ENCODE peak calls at places on chromosomes 13 and 19, in six cellular contexts. One of them, this sample, is unnamed.

GRCh38 chr13:52852444-52852843 is 4.0 kb upstream of the PCDH8 start:
- DNase-seq in transverse colon: no peak
- DNase-seq in naive thymus-derived CD4-positive, alpha-beta T cell: no peak
- DNase-seq in ovary: no peak
- DNase-seq in spleen: no peak
- DNase-seq in cardiac muscle cell: no peak
- DNase-seq in this sample: no peak

GRCh38 chr13:25981060-25981459 is 70.8 kb downstream of the SHISA2 start:
- DNase-seq in transverse colon: no peak
- DNase-seq in naive thymus-derived CD4-positive, alpha-beta T cell: no peak
- DNase-seq in ovary: no peak
- DNase-seq in spleen: no peak
- DNase-seq in cardiac muscle cell: no peak
- DNase-seq in this sample: no peak

GRCh38 chr13:112103260-112103843 is 36.4 kb downstream of the SOX1 start:
- DNase-seq in transverse colon: no peak
- DNase-seq in naive thymus-derived CD4-positive, alpha-beta T cell: no peak
- DNase-seq in ovary: no peak
- DNase-seq in spleen: no peak
- DNase-seq in cardiac muscle cell: no peak
- DNase-seq in this sample: no peak

GRCh38 chr13:87123987-87124784 is 547.0 kb upstream of the SLITRK5 start:
- DNase-seq in transverse colon: no peak
- DNase-seq in naive thymus-derived CD4-positive, alpha-beta T cell: no peak
- DNase-seq in ovary: no peak
- DNase-seq in spleen: no peak
- DNase-seq in cardiac muscle cell: peak; percentile 19
- DNase-seq in this sample: no peak

GRCh38 chr13:112619730-112620639 is 32.0 kb upstream of the TUBGCP3 start:
- DNase-seq in transverse colon: no peak
- DNase-seq in naive thymus-derived CD4-positive, alpha-beta T cell: no peak
- DNase-seq in ovary: no peak
- DNase-seq in spleen: peak; percentile 30
- DNase-seq in cardiac muscle cell: peak; percentile 86
- DNase-seq in this sample: peak; percentile 60

GRCh38 chr13:77810430-77810829 is 108.2 kb downstream of the EDNRB start:
- DNase-seq in transverse colon: no peak
- DNase-seq in naive thymus-derived CD4-positive, alpha-beta T cell: no peak
- DNase-seq in ovary: no peak
- DNase-seq in spleen: no peak
- DNase-seq in cardiac muscle cell: peak; percentile 6
- DNase-seq in this sample: no peak

GRCh38 chr19:31054430-31054829 is 294.8 kb downstream of the TSHZ3 start:
- DNase-seq in transverse colon: peak; percentile 37
- DNase-seq in naive thymus-derived CD4-positive, alpha-beta T cell: no peak
- DNase-seq in ovary: no peak
- DNase-seq in spleen: peak; percentile 63
- DNase-seq in cardiac muscle cell: peak; percentile 63
- DNase-seq in this sample: no peak

GRCh38 chr13:43580280-43580679 is 206.5 kb downstream of the ENOX1 start:
- DNase-seq in transverse colon: no peak
- DNase-seq in naive thymus-derived CD4-positive, alpha-beta T cell: no peak
- DNase-seq in ovary: no peak
- DNase-seq in spleen: no peak
- DNase-seq in cardiac muscle cell: no peak
- DNase-seq in this sample: no peak

GRCh38 chr19:4493929-4494690 is 22.0 kb downstream of the HDGFL2 start:
- DNase-seq in transverse colon: no peak
- DNase-seq in naive thymus-derived CD4-positive, alpha-beta T cell: no peak
- DNase-seq in ovary: no peak
- DNase-seq in spleen: no peak
- DNase-seq in cardiac muscle cell: no peak
- DNase-seq in this sample: no peak

GRCh38 chr13:35881360-35881759 is 249.8 kb downstream of the DCLK1 start:
- DNase-seq in transverse colon: no peak
- DNase-seq in naive thymus-derived CD4-positive, alpha-beta T cell: no peak
- DNase-seq in ovary: no peak
- DNase-seq in spleen: no peak
- DNase-seq in cardiac muscle cell: no peak
- DNase-seq in this sample: no peak

GRCh38 chr13:20426766-20427448 is 98.8 kb downstream of the CRYL1 start:
- DNase-seq in transverse colon: no peak
- DNase-seq in naive thymus-derived CD4-positive, alpha-beta T cell: no peak
- DNase-seq in ovary: no peak
- DNase-seq in spleen: no peak
- DNase-seq in cardiac muscle cell: no peak
- DNase-seq in this sample: no peak

GRCh38 chr13:111557921-111558699 is 237.7 kb downstream of the TEX29 start:
- DNase-seq in transverse colon: no peak
- DNase-seq in naive thymus-derived CD4-positive, alpha-beta T cell: no peak
- DNase-seq in ovary: no peak
- DNase-seq in spleen: peak; percentile 55
- DNase-seq in cardiac muscle cell: no peak
- DNase-seq in this sample: no peak

GRCh38 chr19:47100290-47100689 is 13.3 kb downstream of the ZC3H4 start:
- DNase-seq in transverse colon: no peak
- DNase-seq in naive thymus-derived CD4-positive, alpha-beta T cell: no peak
- DNase-seq in ovary: no peak
- DNase-seq in spleen: peak; percentile 4
- DNase-seq in cardiac muscle cell: no peak
- DNase-seq in this sample: no peak

GRCh38 chr13:109900320-109900719 is 113.9 kb upstream of the IRS2 start:
- DNase-seq in transverse colon: no peak
- DNase-seq in naive thymus-derived CD4-positive, alpha-beta T cell: no peak
- DNase-seq in ovary: no peak
- DNase-seq in spleen: no peak
- DNase-seq in cardiac muscle cell: no peak
- DNase-seq in this sample: no peak

GRCh38 chr19:11349171-11349570 is 2.9 kb downstream of the CCDC159 start:
- DNase-seq in transverse colon: no peak
- DNase-seq in naive thymus-derived CD4-positive, alpha-beta T cell: no peak
- DNase-seq in ovary: no peak
- DNase-seq in spleen: no peak
- DNase-seq in cardiac muscle cell: no peak
- DNase-seq in this sample: no peak

GRCh38 chr13:25752957-25753540 is 298.8 kb downstream of the SHISA2 start:
- DNase-seq in transverse colon: peak; percentile 35
- DNase-seq in naive thymus-derived CD4-positive, alpha-beta T cell: no peak
- DNase-seq in ovary: no peak
- DNase-seq in spleen: no peak
- DNase-seq in cardiac muscle cell: no peak
- DNase-seq in this sample: no peak

GRCh38 chr13:30679483-30680330 is 55.6 kb upstream of the ALOX5AP start:
- DNase-seq in transverse colon: no peak
- DNase-seq in naive thymus-derived CD4-positive, alpha-beta T cell: peak; percentile 23
- DNase-seq in ovary: no peak
- DNase-seq in spleen: no peak
- DNase-seq in cardiac muscle cell: peak; percentile 54
- DNase-seq in this sample: no peak

GRCh38 chr13:97001641-97002040 is 7.4 kb upstream of the OXGR1 start:
- DNase-seq in transverse colon: peak; percentile 17
- DNase-seq in naive thymus-derived CD4-positive, alpha-beta T cell: no peak
- DNase-seq in ovary: no peak
- DNase-seq in spleen: no peak
- DNase-seq in cardiac muscle cell: no peak
- DNase-seq in this sample: no peak

GRCh38 chr19:2491130-2491801 is 15.3 kb downstream of the GADD45B start:
- DNase-seq in transverse colon: peak; percentile 96
- DNase-seq in naive thymus-derived CD4-positive, alpha-beta T cell: no peak
- DNase-seq in ovary: no peak
- DNase-seq in spleen: peak; percentile 88
- DNase-seq in cardiac muscle cell: no peak
- DNase-seq in this sample: peak; percentile 92

GRCh38 chr13:63198076-63198475 is 1782.4 kb upstream of the PCDH20 start:
- DNase-seq in transverse colon: no peak
- DNase-seq in naive thymus-derived CD4-positive, alpha-beta T cell: no peak
- DNase-seq in ovary: no peak
- DNase-seq in spleen: no peak
- DNase-seq in cardiac muscle cell: no peak
- DNase-seq in this sample: peak; percentile 77

GRCh38 chr13:35994131-35994966 is 136.8 kb downstream of the DCLK1 start:
- DNase-seq in transverse colon: no peak
- DNase-seq in naive thymus-derived CD4-positive, alpha-beta T cell: no peak
- DNase-seq in ovary: peak; percentile 61
- DNase-seq in spleen: no peak
- DNase-seq in cardiac muscle cell: no peak
- DNase-seq in this sample: no peak

GRCh38 chr19:18985257-18985656 is 44.2 kb upstream of the HOMER3 start:
- DNase-seq in transverse colon: no peak
- DNase-seq in naive thymus-derived CD4-positive, alpha-beta T cell: no peak
- DNase-seq in ovary: no peak
- DNase-seq in spleen: no peak
- DNase-seq in cardiac muscle cell: no peak
- DNase-seq in this sample: no peak

GRCh38 chr13:44710576-44710975 is 134.4 kb upstream of the TSC22D1 start:
- DNase-seq in transverse colon: no peak
- DNase-seq in naive thymus-derived CD4-positive, alpha-beta T cell: no peak
- DNase-seq in ovary: no peak
- DNase-seq in spleen: no peak
- DNase-seq in cardiac muscle cell: no peak
- DNase-seq in this sample: no peak

GRCh38 chr13:50608357-50608756 is 235.1 kb downstream of the DLEU7 start:
- DNase-seq in transverse colon: no peak
- DNase-seq in naive thymus-derived CD4-positive, alpha-beta T cell: no peak
- DNase-seq in ovary: no peak
- DNase-seq in spleen: no peak
- DNase-seq in cardiac muscle cell: peak; percentile 21
- DNase-seq in this sample: no peak

GRCh38 chr19:43675269-43675879 is 5.4 kb upstream of the PLAUR start:
- DNase-seq in transverse colon: peak; percentile 90
- DNase-seq in naive thymus-derived CD4-positive, alpha-beta T cell: no peak
- DNase-seq in ovary: no peak
- DNase-seq in spleen: no peak
- DNase-seq in cardiac muscle cell: no peak
- DNase-seq in this sample: no peak

GRCh38 chr19:8304841-8305621 is 3.1 kb downstream of the CD320 start:
- DNase-seq in transverse colon: peak; percentile 19
- DNase-seq in naive thymus-derived CD4-positive, alpha-beta T cell: no peak
- DNase-seq in ovary: peak; percentile 10
- DNase-seq in spleen: peak; percentile 81
- DNase-seq in cardiac muscle cell: no peak
- DNase-seq in this sample: peak; percentile 47

GRCh38 chr13:25738342-25738771 is 313.5 kb downstream of the SHISA2 start:
- DNase-seq in transverse colon: no peak
- DNase-seq in naive thymus-derived CD4-positive, alpha-beta T cell: no peak
- DNase-seq in ovary: no peak
- DNase-seq in spleen: no peak
- DNase-seq in cardiac muscle cell: peak; percentile 46
- DNase-seq in this sample: no peak

GRCh38 chr13:75486146-75486545 is 4.2 kb upstream of the TBC1D4 start:
- DNase-seq in transverse colon: no peak
- DNase-seq in naive thymus-derived CD4-positive, alpha-beta T cell: no peak
- DNase-seq in ovary: no peak
- DNase-seq in spleen: no peak
- DNase-seq in cardiac muscle cell: no peak
- DNase-seq in this sample: no peak

DNA sequence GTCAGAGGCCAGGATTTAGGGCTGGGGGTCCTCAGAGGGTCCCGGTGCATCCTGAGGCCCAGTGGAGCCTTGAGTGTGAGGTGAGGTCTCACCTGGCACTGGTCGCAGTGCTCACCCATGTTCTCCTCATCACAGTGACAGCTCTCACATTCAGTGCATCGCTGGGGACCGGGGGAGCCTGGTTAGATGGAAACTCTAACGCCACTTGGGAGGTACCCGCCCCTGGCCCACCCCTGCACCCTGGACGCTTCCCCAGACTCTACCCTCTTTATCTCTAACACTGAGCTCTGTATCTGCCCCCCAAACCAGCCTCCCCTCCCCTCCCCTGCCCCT is 3.0 kb downstream of the HRC start:
- DNase-seq in transverse colon: no peak
- DNase-seq in naive thymus-derived CD4-positive, alpha-beta T cell: no peak
- DNase-seq in ovary: no peak
- DNase-seq in spleen: no peak
- DNase-seq in cardiac muscle cell: no peak
- DNase-seq in this sample: no peak
- H3K4me3 ChIP-seq in transverse colon: no peak overlapping the region
- H3K4me3 ChIP-seq in naive thymus-derived CD4-positive, alpha-beta T cell: no peak overlapping the region
- H3K4me3 ChIP-seq in ovary: no peak overlapping the region
- H3K4me3 ChIP-seq in spleen: no peak overlapping the region
- H3K4me3 ChIP-seq in cardiac muscle cell: peak overlapping the region; percentile 56
- H3K4me3 ChIP-seq in this sample: peak overlapping the region; percentile 6

GRCh38 chr19:13118424-13119193 is 545 bp downstream of the NACC1 start:
- DNase-seq in transverse colon: no peak
- DNase-seq in naive thymus-derived CD4-positive, alpha-beta T cell: no peak
- DNase-seq in ovary: peak; percentile 52
- DNase-seq in spleen: peak; percentile 91
- DNase-seq in cardiac muscle cell: peak; percentile 84
- DNase-seq in this sample: peak; percentile 81
- H3K4me1 ChIP-seq in transverse colon: peaks cover 11% of the 10 kb centered on the region
- H3K4me1 ChIP-seq in naive thymus-derived CD4-positive, alpha-beta T cell: peaks cover 30% of the 10 kb centered on the region
- H3K4me1 ChIP-seq in ovary: peaks cover 13% of the 10 kb centered on the region
- H3K4me1 ChIP-seq in spleen: peaks cover 22% of the 10 kb centered on the region
- H3K4me1 ChIP-seq in cardiac muscle cell: peaks cover 11% of the 10 kb centered on the region
- H3K4me1 ChIP-seq in this sample: peaks cover 39% of the 10 kb centered on the region

DNA sequence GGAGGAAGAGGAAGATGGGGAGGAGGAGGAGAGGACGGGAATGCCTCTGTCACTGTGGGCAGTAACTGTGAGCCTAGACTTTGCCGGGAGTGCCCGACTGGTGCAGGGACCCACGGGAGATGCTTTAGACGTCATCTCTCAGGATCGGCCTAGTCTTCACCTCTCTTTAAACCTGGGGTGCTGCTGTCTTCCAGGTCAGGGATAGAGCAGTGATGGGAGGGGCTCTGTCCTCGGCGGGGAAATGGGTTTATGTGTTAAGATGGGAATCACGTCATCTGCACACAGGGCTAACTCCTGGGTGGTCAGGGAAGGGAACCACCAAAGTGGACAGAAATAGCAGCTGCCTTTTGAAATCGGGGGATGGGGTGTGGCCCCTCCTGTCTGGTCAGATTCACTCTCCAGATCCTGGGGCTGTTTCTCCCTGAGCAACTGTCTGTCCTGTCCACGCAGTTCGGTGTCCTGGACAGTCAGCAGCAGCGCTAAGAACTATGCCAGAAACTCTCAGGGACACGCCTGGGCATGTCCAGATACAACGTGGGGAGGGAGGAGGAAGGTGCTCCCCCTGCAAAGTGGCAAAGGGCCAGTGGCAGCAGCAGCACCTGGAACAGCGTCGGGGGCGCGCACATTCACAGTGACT is 26.8 kb downstream of the GAS6 start:
- DNase-seq in transverse colon: no peak
- DNase-seq in naive thymus-derived CD4-positive, alpha-beta T cell: no peak
- DNase-seq in ovary: peak; percentile 75
- DNase-seq in spleen: no peak
- DNase-seq in cardiac muscle cell: peak; percentile 60
- DNase-seq in this sample: peak; percentile 54
- H3K27ac ChIP-seq in transverse colon: peak overlapping the region; percentile 86
- H3K27ac ChIP-seq in naive thymus-derived CD4-positive, alpha-beta T cell: no peak overlapping the region
- H3K27ac ChIP-seq in ovary: peak overlapping the region; percentile 52
- H3K27ac ChIP-seq in spleen: peak overlapping the region; percentile 56
- H3K27ac ChIP-seq in cardiac muscle cell: peak overlapping the region; percentile 93
- H3K27ac ChIP-seq in this sample: peak overlapping the region; percentile 81

DNA sequence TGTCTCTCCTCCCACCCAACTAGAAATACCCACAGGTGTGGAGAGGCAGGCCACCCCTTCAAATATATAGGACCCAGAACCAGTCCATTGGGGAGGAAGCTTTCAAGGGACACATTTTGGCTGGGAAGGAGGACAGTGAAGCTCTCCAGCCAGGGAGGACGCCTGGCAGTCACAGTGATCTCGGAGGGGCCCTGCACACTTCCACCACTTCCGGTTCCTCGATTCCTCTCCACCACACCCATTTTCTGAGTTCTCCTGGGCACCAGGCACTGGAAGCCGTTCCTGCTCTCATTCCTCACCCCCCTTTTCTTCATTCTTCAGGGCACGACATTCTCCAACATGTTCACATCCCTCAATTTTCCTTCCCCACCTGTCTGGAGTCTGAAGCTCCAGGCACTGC is 30.4 kb upstream of the CEACAM21 start:
- DNase-seq in transverse colon: no peak
- DNase-seq in naive thymus-derived CD4-positive, alpha-beta T cell: no peak
- DNase-seq in ovary: no peak
- DNase-seq in spleen: no peak
- DNase-seq in cardiac muscle cell: no peak
- DNase-seq in this sample: no peak
- H3K4me3 ChIP-seq in transverse colon: no peak overlapping the region
- H3K4me3 ChIP-seq in naive thymus-derived CD4-positive, alpha-beta T cell: peak overlapping the region; percentile 43
- H3K4me3 ChIP-seq in ovary: no peak overlapping the region
- H3K4me3 ChIP-seq in spleen: peak overlapping the region; percentile 60
- H3K4me3 ChIP-seq in cardiac muscle cell: no peak overlapping the region
- H3K4me3 ChIP-seq in this sample: no peak overlapping the region